ENCODE peak calls at places on chromosomes 5 and 9, in ten cellular contexts. One of them, this sample, is unnamed.

GRCh38 chr9:4517274-4517673 is 27.0 kb downstream of the SLC1A1 start:
- DNase-seq in A549: no peak
- DNase-seq in psoas muscle: no peak
- DNase-seq in aorta: no peak
- DNase-seq in naive thymus-derived CD4-positive, alpha-beta T cell: no peak
- DNase-seq in BJ: no peak
- DNase-seq in HFF-Myc: no peak
- DNase-seq in dorsolateral prefrontal cortex: no peak
- DNase-seq in spleen: no peak
- DNase-seq in transverse colon: no peak
- DNase-seq in this sample: no peak

GRCh38 chr5:142825378-142826089 is 55.4 kb downstream of the ARHGAP26 start:
- DNase-seq in A549: peak
- DNase-seq in psoas muscle: no peak
- DNase-seq in aorta: no peak
- DNase-seq in naive thymus-derived CD4-positive, alpha-beta T cell: no peak
- DNase-seq in BJ: no peak
- DNase-seq in HFF-Myc: no peak
- DNase-seq in dorsolateral prefrontal cortex: no peak
- DNase-seq in spleen: no peak
- DNase-seq in transverse colon: peak
- DNase-seq in this sample: no peak

GRCh38 chr5:147307170-147307569 is 72.3 kb downstream of the STK32A start:
- DNase-seq in A549: no peak
- DNase-seq in psoas muscle: no peak
- DNase-seq in aorta: peak
- DNase-seq in naive thymus-derived CD4-positive, alpha-beta T cell: no peak
- DNase-seq in BJ: no peak
- DNase-seq in HFF-Myc: no peak
- DNase-seq in dorsolateral prefrontal cortex: no peak
- DNase-seq in spleen: no peak
- DNase-seq in transverse colon: no peak
- DNase-seq in this sample: no peak

GRCh38 chr5:79858097-79858723 is 132.9 kb downstream of the MTX3 start:
- DNase-seq in A549: peak
- DNase-seq in psoas muscle: peak
- DNase-seq in aorta: peak
- DNase-seq in naive thymus-derived CD4-positive, alpha-beta T cell: peak
- DNase-seq in BJ: no peak
- DNase-seq in HFF-Myc: peak
- DNase-seq in dorsolateral prefrontal cortex: peak
- DNase-seq in spleen: peak
- DNase-seq in transverse colon: peak
- DNase-seq in this sample: no peak

GRCh38 chr5:78964889-78965288 is 20.2 kb downstream of the ARSB start:
- DNase-seq in A549: peak
- DNase-seq in psoas muscle: no peak
- DNase-seq in aorta: no peak
- DNase-seq in naive thymus-derived CD4-positive, alpha-beta T cell: no peak
- DNase-seq in BJ: no peak
- DNase-seq in HFF-Myc: peak
- DNase-seq in dorsolateral prefrontal cortex: no peak
- DNase-seq in spleen: no peak
- DNase-seq in transverse colon: no peak
- DNase-seq in this sample: no peak

GRCh38 chr5:74320526-74320925 is 320.0 kb downstream of the ENC1 start:
- DNase-seq in A549: no peak
- DNase-seq in psoas muscle: no peak
- DNase-seq in aorta: no peak
- DNase-seq in naive thymus-derived CD4-positive, alpha-beta T cell: no peak
- DNase-seq in BJ: no peak
- DNase-seq in HFF-Myc: no peak
- DNase-seq in dorsolateral prefrontal cortex: no peak
- DNase-seq in spleen: no peak
- DNase-seq in transverse colon: no peak
- DNase-seq in this sample: no peak

GRCh38 chr5:134005415-134006118 is 792 bp upstream of the VDAC1 start:
- DNase-seq in A549: peak
- DNase-seq in psoas muscle: peak
- DNase-seq in aorta: peak
- DNase-seq in naive thymus-derived CD4-positive, alpha-beta T cell: no peak
- DNase-seq in BJ: no peak
- DNase-seq in HFF-Myc: no peak
- DNase-seq in dorsolateral prefrontal cortex: peak
- DNase-seq in spleen: peak
- DNase-seq in transverse colon: peak
- DNase-seq in this sample: no peak

GRCh38 chr5:98880151-98880550 is 48.7 kb downstream of the CHD1 start:
- DNase-seq in A549: no peak
- DNase-seq in psoas muscle: no peak
- DNase-seq in aorta: no peak
- DNase-seq in naive thymus-derived CD4-positive, alpha-beta T cell: no peak
- DNase-seq in BJ: no peak
- DNase-seq in HFF-Myc: no peak
- DNase-seq in dorsolateral prefrontal cortex: no peak
- DNase-seq in spleen: no peak
- DNase-seq in transverse colon: no peak
- DNase-seq in this sample: no peak

GRCh38 chr9:104984121-104984520 is 56.2 kb upstream of the ABCA1 start:
- DNase-seq in A549: no peak
- DNase-seq in psoas muscle: no peak
- DNase-seq in aorta: no peak
- DNase-seq in naive thymus-derived CD4-positive, alpha-beta T cell: no peak
- DNase-seq in BJ: no peak
- DNase-seq in HFF-Myc: no peak
- DNase-seq in dorsolateral prefrontal cortex: no peak
- DNase-seq in spleen: no peak
- DNase-seq in transverse colon: no peak
- DNase-seq in this sample: no peak

GRCh38 chr5:176812269-176813259 is 2.2 kb downstream of the UNC5A start:
- DNase-seq in A549: peak
- DNase-seq in psoas muscle: no peak
- DNase-seq in aorta: no peak
- DNase-seq in naive thymus-derived CD4-positive, alpha-beta T cell: no peak
- DNase-seq in BJ: no peak
- DNase-seq in HFF-Myc: no peak
- DNase-seq in dorsolateral prefrontal cortex: no peak
- DNase-seq in spleen: no peak
- DNase-seq in transverse colon: no peak
- DNase-seq in this sample: no peak

GRCh38 chr9:36319806-36320205 is 61.6 kb upstream of the GNE start:
- DNase-seq in A549: peak
- DNase-seq in psoas muscle: no peak
- DNase-seq in aorta: no peak
- DNase-seq in naive thymus-derived CD4-positive, alpha-beta T cell: no peak
- DNase-seq in BJ: no peak
- DNase-seq in HFF-Myc: no peak
- DNase-seq in dorsolateral prefrontal cortex: no peak
- DNase-seq in spleen: no peak
- DNase-seq in transverse colon: peak
- DNase-seq in this sample: no peak

GRCh38 chr9:32589083-32589713 is 16.2 kb upstream of the NDUFB6 start:
- DNase-seq in A549: peak
- DNase-seq in psoas muscle: no peak
- DNase-seq in aorta: no peak
- DNase-seq in naive thymus-derived CD4-positive, alpha-beta T cell: no peak
- DNase-seq in BJ: no peak
- DNase-seq in HFF-Myc: peak
- DNase-seq in dorsolateral prefrontal cortex: no peak
- DNase-seq in spleen: no peak
- DNase-seq in transverse colon: no peak
- DNase-seq in this sample: no peak

GRCh38 chr9:93094294-93095204 is 1.5 kb upstream of the CARD19 start:
- DNase-seq in A549: no peak
- DNase-seq in psoas muscle: peak
- DNase-seq in aorta: peak
- DNase-seq in naive thymus-derived CD4-positive, alpha-beta T cell: no peak
- DNase-seq in BJ: no peak
- DNase-seq in HFF-Myc: no peak
- DNase-seq in dorsolateral prefrontal cortex: peak
- DNase-seq in spleen: peak
- DNase-seq in transverse colon: peak
- DNase-seq in this sample: no peak

GRCh38 chr9:132698989-132699388 is 28.7 kb downstream of the GTF3C4 start:
- DNase-seq in A549: no peak
- DNase-seq in psoas muscle: no peak
- DNase-seq in aorta: no peak
- DNase-seq in naive thymus-derived CD4-positive, alpha-beta T cell: no peak
- DNase-seq in BJ: no peak
- DNase-seq in HFF-Myc: no peak
- DNase-seq in dorsolateral prefrontal cortex: no peak
- DNase-seq in spleen: no peak
- DNase-seq in transverse colon: peak
- DNase-seq in this sample: no peak

GRCh38 chr9:134130503-134131375 is 5.1 kb upstream of the WDR5 start:
- DNase-seq in A549: no peak
- DNase-seq in psoas muscle: peak
- DNase-seq in aorta: peak
- DNase-seq in naive thymus-derived CD4-positive, alpha-beta T cell: no peak
- DNase-seq in BJ: no peak
- DNase-seq in HFF-Myc: no peak
- DNase-seq in dorsolateral prefrontal cortex: no peak
- DNase-seq in spleen: no peak
- DNase-seq in transverse colon: peak
- DNase-seq in this sample: no peak

GRCh38 chr9:125376261-125377226 is 114.9 kb downstream of the GAPVD1 start:
- DNase-seq in A549: no peak
- DNase-seq in psoas muscle: no peak
- DNase-seq in aorta: no peak
- DNase-seq in naive thymus-derived CD4-positive, alpha-beta T cell: no peak
- DNase-seq in BJ: no peak
- DNase-seq in HFF-Myc: no peak
- DNase-seq in dorsolateral prefrontal cortex: no peak
- DNase-seq in spleen: no peak
- DNase-seq in transverse colon: no peak
- DNase-seq in this sample: no peak
- H3K4me3 ChIP-seq in A549: no peak
- H3K4me3 ChIP-seq in psoas muscle: no peak
- H3K4me3 ChIP-seq in aorta: no peak
- H3K4me3 ChIP-seq in naive thymus-derived CD4-positive, alpha-beta T cell: no peak
- H3K4me3 ChIP-seq in BJ: no peak
- H3K4me3 ChIP-seq in HFF-Myc: no peak
- H3K4me3 ChIP-seq in dorsolateral prefrontal cortex: no peak
- H3K4me3 ChIP-seq in spleen: no peak
- H3K4me3 ChIP-seq in transverse colon: no peak
- H3K4me3 ChIP-seq in this sample: no peak

GRCh38 chr5:168881427-168882149 is 302.4 kb upstream of the PANK3 start:
- DNase-seq in A549: no peak
- DNase-seq in psoas muscle: no peak
- DNase-seq in aorta: no peak
- DNase-seq in naive thymus-derived CD4-positive, alpha-beta T cell: no peak
- DNase-seq in BJ: no peak
- DNase-seq in HFF-Myc: no peak
- DNase-seq in dorsolateral prefrontal cortex: no peak
- DNase-seq in spleen: no peak
- DNase-seq in transverse colon: no peak
- DNase-seq in this sample: no peak
- H3K4me3 ChIP-seq in A549: no peak
- H3K4me3 ChIP-seq in psoas muscle: no peak
- H3K4me3 ChIP-seq in aorta: no peak
- H3K4me3 ChIP-seq in naive thymus-derived CD4-positive, alpha-beta T cell: no peak
- H3K4me3 ChIP-seq in BJ: no peak
- H3K4me3 ChIP-seq in HFF-Myc: no peak
- H3K4me3 ChIP-seq in dorsolateral prefrontal cortex: no peak
- H3K4me3 ChIP-seq in spleen: no peak
- H3K4me3 ChIP-seq in transverse colon: no peak
- H3K4me3 ChIP-seq in this sample: no peak

GRCh38 chr9:73151653-73152382 is at the start of gene ANXA1:
- DNase-seq in A549: peak
- DNase-seq in psoas muscle: no peak
- DNase-seq in aorta: no peak
- DNase-seq in naive thymus-derived CD4-positive, alpha-beta T cell: no peak
- DNase-seq in BJ: peak
- DNase-seq in HFF-Myc: no peak
- DNase-seq in dorsolateral prefrontal cortex: no peak
- DNase-seq in spleen: no peak
- DNase-seq in transverse colon: no peak
- DNase-seq in this sample: peak
- H3K4me3 ChIP-seq in A549: peak
- H3K4me3 ChIP-seq in psoas muscle: peak
- H3K4me3 ChIP-seq in aorta: peak
- H3K4me3 ChIP-seq in naive thymus-derived CD4-positive, alpha-beta T cell: peak
- H3K4me3 ChIP-seq in BJ: peak
- H3K4me3 ChIP-seq in HFF-Myc: peak
- H3K4me3 ChIP-seq in dorsolateral prefrontal cortex: peak
- H3K4me3 ChIP-seq in spleen: peak
- H3K4me3 ChIP-seq in transverse colon: peak
- H3K4me3 ChIP-seq in this sample: peak

GRCh38 chr5:150604010-150604409 is 36.5 kb upstream of the SYNPO start:
- DNase-seq in A549: no peak
- DNase-seq in psoas muscle: no peak
- DNase-seq in aorta: peak
- DNase-seq in naive thymus-derived CD4-positive, alpha-beta T cell: no peak
- DNase-seq in BJ: no peak
- DNase-seq in HFF-Myc: no peak
- DNase-seq in dorsolateral prefrontal cortex: no peak
- DNase-seq in spleen: peak
- DNase-seq in transverse colon: no peak
- DNase-seq in this sample: no peak

GRCh38 chr5:150600951-150601773 is 39.3 kb upstream of the SYNPO start:
- DNase-seq in A549: no peak
- DNase-seq in psoas muscle: no peak
- DNase-seq in aorta: peak
- DNase-seq in naive thymus-derived CD4-positive, alpha-beta T cell: no peak
- DNase-seq in BJ: no peak
- DNase-seq in HFF-Myc: no peak
- DNase-seq in dorsolateral prefrontal cortex: no peak
- DNase-seq in spleen: peak
- DNase-seq in transverse colon: no peak
- DNase-seq in this sample: no peak

GRCh38 chr5:150603491-150603890 is 37.0 kb upstream of the SYNPO start:
- DNase-seq in A549: no peak
- DNase-seq in psoas muscle: no peak
- DNase-seq in aorta: peak
- DNase-seq in naive thymus-derived CD4-positive, alpha-beta T cell: no peak
- DNase-seq in BJ: no peak
- DNase-seq in HFF-Myc: no peak
- DNase-seq in dorsolateral prefrontal cortex: no peak
- DNase-seq in spleen: peak
- DNase-seq in transverse colon: no peak
- DNase-seq in this sample: no peak

GRCh38 chr5:150601774-150602345 is 38.6 kb upstream of the SYNPO start:
- DNase-seq in A549: no peak
- DNase-seq in psoas muscle: no peak
- DNase-seq in aorta: peak
- DNase-seq in naive thymus-derived CD4-positive, alpha-beta T cell: no peak
- DNase-seq in BJ: no peak
- DNase-seq in HFF-Myc: no peak
- DNase-seq in dorsolateral prefrontal cortex: no peak
- DNase-seq in spleen: peak
- DNase-seq in transverse colon: no peak
- DNase-seq in this sample: no peak

DNA sequence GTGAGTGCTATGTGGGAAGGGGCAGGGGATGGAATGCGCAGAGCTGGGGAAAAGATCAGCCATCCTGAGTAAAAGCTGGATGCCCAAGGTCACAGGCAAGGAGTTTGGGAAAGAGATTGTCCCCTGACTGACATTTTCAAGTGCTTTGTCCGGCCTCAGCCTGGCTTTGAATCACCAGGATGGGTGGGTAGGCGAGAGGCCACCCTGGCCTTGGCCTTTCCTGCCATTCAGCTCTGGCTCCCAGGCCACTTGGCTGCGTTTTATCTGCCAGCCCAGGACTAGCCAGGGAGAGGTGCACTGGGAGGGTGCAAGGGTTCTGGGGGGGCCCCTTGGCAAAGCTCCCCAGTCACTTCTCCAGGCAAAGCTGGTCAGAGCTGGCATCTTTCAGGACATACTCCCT is 37.4 kb upstream of the SYNPO start:
- DNase-seq in A549: no peak
- DNase-seq in psoas muscle: no peak
- DNase-seq in aorta: peak
- DNase-seq in naive thymus-derived CD4-positive, alpha-beta T cell: no peak
- DNase-seq in BJ: no peak
- DNase-seq in HFF-Myc: no peak
- DNase-seq in dorsolateral prefrontal cortex: no peak
- DNase-seq in spleen: peak
- DNase-seq in transverse colon: no peak
- DNase-seq in this sample: no peak
- H3K4me3 ChIP-seq in A549: no peak
- H3K4me3 ChIP-seq in psoas muscle: no peak
- H3K4me3 ChIP-seq in aorta: no peak
- H3K4me3 ChIP-seq in naive thymus-derived CD4-positive, alpha-beta T cell: no peak
- H3K4me3 ChIP-seq in BJ: no peak
- H3K4me3 ChIP-seq in HFF-Myc: no peak
- H3K4me3 ChIP-seq in dorsolateral prefrontal cortex: no peak
- H3K4me3 ChIP-seq in spleen: no peak
- H3K4me3 ChIP-seq in transverse colon: no peak
- H3K4me3 ChIP-seq in this sample: no peak

This sample was measured in AG04449.